ENCODE peak calls at places on chromosome 9, in eight cellular contexts. M is PC-3; C is heart left ventricle; O is CD8-positive, alpha-beta T cell; F is WTC11; W is neural progenitor cell; K is cardiac fibroblast; V is cardiac muscle cell. I is an unnamed sample.
A peak's percentile ranks its signal among the peaks of the same experiment; 100 is the strongest.

GRCh38 chr9:73125651-73126050 is 26.0 kb upstream of the ANXA1 start:
- DNase-seq in M (peak; percentile 45), C (no peak), O (no peak), F (no peak), W (no peak), K (peak; percentile 61), V (no peak), I (no peak)

GRCh38 chr9:14313951-14314423 is at the start of gene NFIB:
- DNase-seq in M (peak; percentile 53), C (peak; percentile 69), O (no peak), F (peak; percentile 63), W (peak; percentile 59), K (peak; percentile 70), V (peak; percentile 66), I (no peak)

GRCh38 chr9:129270903-129271431 is 92.9 kb upstream of the IER5L start:
- DNase-seq in M (no peak), C (no peak), O (no peak), F (no peak), W (no peak), K (peak; percentile 73), V (peak; percentile 93), I (peak; percentile 30)

GRCh38 chr9:87615547-87616148 is 110.3 kb upstream of the CTSL start:
- DNase-seq in M (no peak), C (no peak), O (no peak), F (no peak), W (peak; percentile 62), K (peak; percentile 17), V (no peak), I (no peak)

GRCh38 chr9:130343445-130343918 is 77.9 kb downstream of the HMCN2 start:
- DNase-seq in M (no peak), C (no peak), O (no peak), F (peak; percentile 89), W (peak; percentile 75), K (no peak), V (no peak), I (no peak)

GRCh38 chr9:113178087-113178486 is 27.3 kb downstream of the SLC31A2 start:
- DNase-seq in M (no peak), C (no peak), O (no peak), F (no peak), W (no peak), K (peak; percentile 55), V (peak; percentile 17), I (no peak)

GRCh38 chr9:77521091-77521490 is 127.0 kb downstream of the GNA14 start:
- DNase-seq in M (no peak), C (peak; percentile 56), O (no peak), F (no peak), W (no peak), K (no peak), V (peak; percentile 31), I (no peak)

GRCh38 chr9:77883133-77883532 is 148.5 kb downstream of the GNAQ start:
- DNase-seq in M (no peak), C (no peak), O (no peak), F (no peak), W (no peak), K (no peak), V (no peak), I (no peak)

GRCh38 chr9:134564431-134565170 is 77.0 kb upstream of the COL5A1 start:
- DNase-seq in M (peak; percentile 20), C (no peak), O (no peak), F (no peak), W (no peak), K (peak; percentile 66), V (peak; percentile 38), I (no peak)

GRCh38 chr9:128495804-128496417 is 8.6 kb upstream of the GLE1 start:
- DNase-seq in M (peak; percentile 11), C (no peak), O (no peak), F (peak; percentile 20), W (peak; percentile 29), K (no peak), V (no peak), I (no peak)

DNA sequence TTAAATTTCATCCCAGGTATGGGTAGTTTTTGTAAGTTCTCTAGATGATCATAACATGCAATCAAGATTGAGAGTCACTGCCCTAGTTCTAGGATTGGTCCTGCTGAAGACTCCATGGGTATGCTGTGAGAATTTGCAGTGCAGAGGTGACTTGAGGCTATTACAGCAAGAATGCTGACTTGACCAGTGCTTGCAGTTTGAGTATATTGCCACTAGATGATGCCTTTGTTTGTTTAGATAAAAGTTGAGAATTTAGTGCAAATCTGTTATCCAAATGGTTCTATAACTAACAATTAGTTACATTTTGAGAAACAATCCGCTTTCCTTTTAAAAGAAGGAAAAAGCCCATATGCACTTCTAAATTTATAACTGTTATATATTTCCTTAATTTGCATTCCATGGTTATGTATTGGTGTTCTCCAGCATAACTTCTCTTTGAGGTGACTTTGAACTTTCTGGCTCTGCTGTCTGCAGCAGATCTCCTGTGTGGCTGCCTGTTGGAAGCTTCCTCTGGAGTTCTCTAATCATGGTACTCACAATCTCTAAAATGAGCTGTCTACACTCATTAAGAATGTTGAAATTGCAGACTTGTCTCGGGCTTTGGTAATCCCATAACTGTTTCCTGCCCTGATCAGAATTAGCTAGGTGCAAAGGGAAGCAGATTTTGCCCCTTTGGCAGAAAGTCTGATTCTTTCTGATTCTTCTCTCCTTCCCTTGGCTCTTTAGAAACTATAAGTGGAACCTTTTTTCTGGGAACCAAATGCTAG is 24.9 kb downstream of the MELK start:
- DNase-seq in M (peak; percentile 47), C (no peak), O (no peak), F (no peak), W (peak; percentile 30), K (peak; percentile 73), V (peak; percentile 78), I (no peak)
- TF ChIP-seq CTCF in M (peak; percentile 59), C (peak; percentile 28), O (peak; percentile 19), F (peak; percentile 14), W (peak; percentile 46), K (peak; percentile 89), V (peak; percentile 81), I (peak; percentile 83)

GRCh38 chr9:35726876-35727438 is 5.0 kb downstream of the TLN1 start:
- DNase-seq in M (peak; percentile 21), C (peak; percentile 51), O (peak; percentile 49), F (no peak), W (no peak), K (peak; percentile 53), V (peak; percentile 48), I (no peak)
- TF ChIP-seq CTCF in M (peak; percentile 32), C (peak; percentile 48), O (peak; percentile 17), F (no peak), W (no peak), K (peak; percentile 9), V (peak; percentile 11), I (peak; percentile 27)

GRCh38 chr9:123550012-123550411 is 194.0 kb downstream of the CRB2 start:
- DNase-seq in M (no peak), C (no peak), O (no peak), F (no peak), W (peak; percentile 61), K (no peak), V (no peak), I (no peak)

GRCh38 chr9:123548749-123549545 is 192.9 kb downstream of the CRB2 start:
- DNase-seq in M (no peak), C (no peak), O (no peak), F (no peak), W (no peak), K (peak; percentile 32), V (peak; percentile 44), I (no peak)

GRCh38 chr9:123550797-123551196 is 194.8 kb downstream of the CRB2 start:
- DNase-seq in M (no peak), C (no peak), O (no peak), F (peak; percentile 54), W (peak; percentile 91), K (no peak), V (no peak), I (no peak)

GRCh38 chr9:123552530-123552929 is 196.5 kb downstream of the CRB2 start:
- DNase-seq in M (no peak), C (no peak), O (no peak), F (no peak), W (no peak), K (no peak), V (no peak), I (no peak)

GRCh38 chr9:123551636-123552203 is 195.7 kb downstream of the CRB2 start:
- DNase-seq in M (no peak), C (no peak), O (no peak), F (no peak), W (no peak), K (no peak), V (no peak), I (no peak)
- TF ChIP-seq CTCF in M (no peak), C (no peak), O (no peak), F (no peak), W (no peak), K (no peak), V (no peak), I (no peak)

DNA sequence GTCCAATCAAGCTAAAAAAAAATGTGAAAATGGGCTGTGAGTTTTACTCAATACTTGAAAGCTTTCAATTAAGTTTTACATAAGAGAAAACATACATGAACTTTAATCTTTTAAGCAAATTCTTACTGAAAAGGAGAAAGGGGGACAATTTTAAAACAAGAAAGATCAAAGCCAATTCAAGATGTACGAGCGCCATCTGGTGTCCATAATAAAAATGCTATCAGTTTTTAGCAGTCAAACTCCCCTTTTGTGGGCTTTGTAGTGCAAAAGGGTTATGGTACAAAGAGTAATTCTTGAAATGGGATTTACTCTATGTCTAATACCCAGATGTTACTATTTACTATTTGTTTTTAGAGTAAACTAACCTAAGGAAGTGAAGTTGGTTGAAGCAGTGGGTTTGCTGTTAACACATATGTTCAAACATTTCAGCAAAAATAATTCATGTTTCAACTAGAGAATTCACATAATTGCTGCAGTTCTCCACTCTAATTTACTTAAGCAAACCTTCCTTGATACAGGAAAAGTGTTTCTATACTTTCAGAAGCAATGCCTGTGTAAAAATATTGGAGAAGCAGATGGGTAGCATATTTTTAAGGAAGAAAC is 228.2 kb upstream of the TYRP1 start:
- DNase-seq in M (peak; percentile 46), C (no peak), O (no peak), F (no peak), W (peak; percentile 59), K (peak; percentile 45), V (peak; percentile 40), I (no peak)
- TF ChIP-seq CTCF in M (peak; percentile 76), C (peak; percentile 62), O (no peak), F (peak; percentile 66), W (peak; percentile 88), K (peak; percentile 40), V (peak; percentile 63), I (peak; percentile 36)

GRCh38 chr9:100448266-100448665 is 21.3 kb downstream of the MSANTD3 start:
- DNase-seq in M (no peak), C (no peak), O (no peak), F (no peak), W (no peak), K (no peak), V (no peak), I (no peak)

GRCh38 chr9:100445903-100446549 is 19.1 kb downstream of the MSANTD3 start:
- DNase-seq in M (no peak), C (no peak), O (no peak), F (no peak), W (no peak), K (no peak), V (no peak), I (no peak)

GRCh38 chr9:100443781-100444768 is 17.1 kb downstream of the MSANTD3 start:
- DNase-seq in M (no peak), C (no peak), O (no peak), F (no peak), W (no peak), K (no peak), V (peak; percentile 34), I (no peak)

GRCh38 chr9:100442072-100442471 is 15.1 kb downstream of the MSANTD3 start:
- DNase-seq in M (no peak), C (no peak), O (no peak), F (peak; percentile 34), W (no peak), K (no peak), V (no peak), I (no peak)

GRCh38 chr9:100445161-100445902 is 18.4 kb downstream of the MSANTD3 start:
- DNase-seq in M (no peak), C (no peak), O (no peak), F (no peak), W (no peak), K (no peak), V (no peak), I (no peak)
- TF ChIP-seq CTCF in M (no peak), C (peak; percentile 17), O (no peak), F (no peak), W (no peak), K (no peak), V (no peak), I (no peak)